ENCODE peak calls at places on chromosomes 5 and 9, in nine cellular contexts. C is hepatocyte, P is stomach, H is neural progenitor cell, U is fibroblast of lung, E is heart left ventricle, A is sigmoid colon, Z is uterus, J is H1. T is an unnamed sample.

GRCh38 chr9:13606576-13606975 is 327.1 kb upstream of the MPDZ start:
- DNase-seq in C (no peak), P (no peak), H (no peak), U (no peak), E (no peak), A (no peak), Z (no peak), J (no peak), T (no peak)

GRCh38 chr9:35646583-35647265 is 4.0 kb downstream of the SIT1 start:
- DNase-seq in C (peak; percentile 97), P (peak; percentile 96), H (peak; percentile 96), U (peak; percentile 88), E (peak; percentile 93), A (peak; percentile 96), Z (peak; percentile 96), J (peak; percentile 98), T (peak; percentile 88)

GRCh38 chr5:2903451-2904395 is 152.2 kb upstream of the IRX2 start:
- DNase-seq in C (no peak), P (no peak), H (no peak), U (no peak), E (no peak), A (no peak), Z (no peak), J (peak; percentile 37), T (no peak)

GRCh38 chr5:40685191-40685590 is 5.5 kb downstream of the PTGER4 start:
- DNase-seq in C (no peak), P (no peak), H (no peak), U (no peak), E (no peak), A (no peak), Z (no peak), J (no peak), T (no peak)

GRCh38 chr5:172823840-172824362 is 10.2 kb upstream of the ERGIC1 start:
- DNase-seq in C (no peak), P (no peak), H (no peak), U (no peak), E (no peak), A (no peak), Z (no peak), J (no peak), T (no peak)

GRCh38 chr5:154386952-154387629 is 58.7 kb upstream of the SAP30L start:
- DNase-seq in C (no peak), P (no peak), H (no peak), U (no peak), E (no peak), A (no peak), Z (no peak), J (no peak), T (no peak)

GRCh38 chr5:79692586-79692985 is 3.0 kb downstream of the CMYA5 start:
- DNase-seq in C (no peak), P (no peak), H (no peak), U (no peak), E (no peak), A (no peak), Z (no peak), J (no peak), T (no peak)

GRCh38 chr9:127303830-127304229 is 39.3 kb downstream of the GARNL3 start:
- DNase-seq in C (no peak), P (no peak), H (no peak), U (no peak), E (no peak), A (no peak), Z (no peak), J (no peak), T (no peak)

GRCh38 chr5:73654171-73654811 is 28.3 kb downstream of the ARHGEF28 start:
- DNase-seq in C (peak; percentile 18), P (no peak), H (no peak), U (no peak), E (no peak), A (no peak), Z (no peak), J (no peak), T (no peak)

GRCh38 chr5:165783024-165783423 is 2277.6 kb downstream of the MAT2B start:
- DNase-seq in C (no peak), P (no peak), H (no peak), U (no peak), E (no peak), A (no peak), Z (no peak), J (no peak), T (no peak)

GRCh38 chr5:14665110-14665822 is 748 bp downstream of the OTULIN start:
- DNase-seq in C (peak; percentile 71), P (peak; percentile 45), H (peak; percentile 50), U (no peak), E (peak; percentile 52), A (no peak), Z (peak; percentile 22), J (no peak), T (peak; percentile 30)

GRCh38 chr9:99130069-99130468 is 25.2 kb downstream of the TGFBR1 start:
- DNase-seq in C (no peak), P (no peak), H (no peak), U (no peak), E (no peak), A (no peak), Z (no peak), J (no peak), T (peak; percentile 42)

GRCh38 chr5:127988149-127988755 is 95.3 kb upstream of the SLC12A2 start:
- DNase-seq in C (peak; percentile 44), P (no peak), H (no peak), U (peak; percentile 90), E (no peak), A (no peak), Z (no peak), J (no peak), T (peak; percentile 76)

GRCh38 chr9:113808391-113809191 is 67.5 kb upstream of the ZNF618 start:
- DNase-seq in C (peak; percentile 32), P (no peak), H (no peak), U (peak; percentile 93), E (no peak), A (no peak), Z (peak; percentile 58), J (peak; percentile 42), T (no peak)

GRCh38 chr5:176542596-176543427 is 5.6 kb upstream of the RNF44 start:
- DNase-seq in C (peak; percentile 82), P (no peak), H (peak; percentile 87), U (no peak), E (no peak), A (no peak), Z (no peak), J (peak; percentile 84), T (peak; percentile 46)

GRCh38 chr5:79561525-79561893 is 47.6 kb upstream of the HOMER1 start:
- DNase-seq in C (no peak), P (no peak), H (no peak), U (no peak), E (no peak), A (no peak), Z (no peak), J (no peak), T (no peak)

GRCh38 chr9:123929177-123929869 is 603 bp downstream of the DENND1A start:
- DNase-seq in C (peak; percentile 67), P (no peak), H (peak; percentile 35), U (no peak), E (no peak), A (no peak), Z (no peak), J (peak; percentile 66), T (peak; percentile 38)

GRCh38 chr9:133369419-133369818 is 6.4 kb downstream of the SURF4 start:
- DNase-seq in C (no peak), P (no peak), H (no peak), U (no peak), E (no peak), A (no peak), Z (no peak), J (no peak), T (no peak)
- H3K4me1 ChIP-seq in C (peaks cover 36% of the 10 kb centered on the region), P (peaks cover 76% of the 10 kb centered on the region), H (peaks cover under 1% of the 10 kb centered on the region), U (peaks cover 10% of the 10 kb centered on the region), E (peaks cover 71% of the 10 kb centered on the region), A (no peaks in the 10 kb centered on the region), Z (peaks cover 52% of the 10 kb centered on the region), J (no peaks in the 10 kb centered on the region), T (peaks cover 20% of the 10 kb centered on the region)

GRCh38 chr9:96771124-96771523 is 6.8 kb downstream of the ZNF510 start:
- DNase-seq in C (no peak), P (no peak), H (no peak), U (no peak), E (no peak), A (no peak), Z (no peak), J (no peak), T (no peak)

GRCh38 chr9:96766199-96766598 is 11.7 kb downstream of the ZNF510 start:
- DNase-seq in C (no peak), P (no peak), H (no peak), U (no peak), E (no peak), A (no peak), Z (no peak), J (no peak), T (no peak)

DNA sequence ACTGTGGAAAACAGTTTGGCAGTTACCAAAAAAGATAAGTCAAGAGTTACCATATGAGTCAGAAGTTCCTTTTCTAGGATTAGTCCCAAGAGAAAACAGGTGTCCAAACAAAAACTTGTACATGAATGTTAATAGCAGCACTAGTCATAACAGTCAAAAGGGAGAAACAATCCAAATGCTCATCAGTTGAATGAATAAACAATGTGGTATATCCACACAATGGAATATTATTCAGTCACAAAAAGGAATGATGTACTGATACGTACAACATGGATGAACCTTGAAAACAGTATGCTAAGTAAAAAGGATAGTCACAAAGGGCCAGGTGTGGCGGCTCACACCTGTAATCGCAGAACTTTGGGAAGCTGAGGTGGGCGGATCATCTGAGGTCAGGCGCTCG is 7.9 kb downstream of the ZNF510 start:
- DNase-seq in C (no peak), P (no peak), H (no peak), U (no peak), E (no peak), A (no peak), Z (no peak), J (no peak), T (peak; percentile 10)
- H3K9me3 ChIP-seq in C (peaks cover 72% of the 10 kb centered on the region), P (peaks cover 40% of the 10 kb centered on the region), H (peaks cover 47% of the 10 kb centered on the region), U (no peaks in the 10 kb centered on the region), E (peaks cover 45% of the 10 kb centered on the region), A (peaks cover 12% of the 10 kb centered on the region), Z (peaks cover 67% of the 10 kb centered on the region), J (peaks cover 19% of the 10 kb centered on the region), T (peaks cover 40% of the 10 kb centered on the region)

DNA sequence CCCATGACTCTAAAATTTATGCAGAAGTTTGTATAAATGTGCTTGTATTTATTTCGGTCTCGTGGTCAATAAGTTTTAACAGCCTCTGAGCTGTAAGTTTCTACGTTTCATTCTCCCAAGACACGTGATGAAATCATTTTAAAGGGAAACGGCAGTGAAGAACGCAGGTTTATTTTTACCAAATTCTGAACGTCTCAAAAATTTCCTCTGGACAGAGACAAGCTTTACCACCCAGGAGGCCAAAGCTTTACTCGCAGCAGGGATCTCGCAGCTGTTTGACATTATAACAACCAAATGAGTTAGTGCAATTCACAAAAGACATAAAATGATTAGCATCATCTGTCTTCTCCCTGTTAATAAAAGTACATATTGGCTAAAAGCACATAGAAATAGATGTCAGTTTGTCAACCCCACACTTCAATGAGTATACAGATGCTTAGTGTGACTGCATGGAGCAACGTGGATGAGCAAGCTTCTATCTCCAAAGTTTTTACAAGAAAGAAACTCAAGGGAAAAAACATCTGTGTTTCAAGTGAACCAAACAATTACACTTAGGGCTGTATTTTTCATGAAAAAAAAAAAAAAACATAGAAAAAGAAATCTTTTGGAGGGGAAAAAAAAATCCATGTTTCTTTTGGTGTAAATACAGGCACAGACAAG is 2.5 kb downstream of the SEMA5A start:
- DNase-seq in C (no peak), P (no peak), H (no peak), U (peak; percentile 20), E (no peak), A (no peak), Z (no peak), J (no peak), T (no peak)
- H3K4me3 ChIP-seq in C (peak overlapping the region; percentile 95), P (no peak overlapping the region), H (peak overlapping the region; percentile 90), U (peak overlapping the region; percentile 87), E (no peak overlapping the region), A (no peak overlapping the region), Z (no peak overlapping the region), J (no peak overlapping the region), T (no peak overlapping the region)

GRCh38 chr9:111902396-111903147 is 6.0 kb downstream of the UGCG start:
- DNase-seq in C (no peak), P (no peak), H (no peak), U (peak; percentile 52), E (no peak), A (no peak), Z (no peak), J (no peak), T (no peak)
- H3K4me1 ChIP-seq in C (peaks cover 18% of the 10 kb centered on the region), P (peaks cover 69% of the 10 kb centered on the region), H (peaks cover 22% of the 10 kb centered on the region), U (peaks cover 13% of the 10 kb centered on the region), E (peaks cover 58% of the 10 kb centered on the region), A (no peaks in the 10 kb centered on the region), Z (no peaks in the 10 kb centered on the region), J (no peaks in the 10 kb centered on the region), T (peaks cover 34% of the 10 kb centered on the region)

T was measured in SJCRH30.